ENCODE peak calls at places on chromosomes 4 and X, in seven cellular contexts. I, O, Q, U, A, D and T are unnamed samples.

GRCh38 chr4:160026720-160027119 is 923.8 kb downstream of the RAPGEF2 start:
- DNase-seq in I (peak; percentile 1), O (no peak), Q (no peak), U (peak; percentile 17), A (no peak), D (no peak), T (no peak)

GRCh38 chr4:152075253-152075928 is 314.6 kb upstream of the GATB start:
- DNase-seq in I (no peak), O (no peak), Q (no peak), U (no peak), A (no peak), D (no peak), T (no peak)

GRCh38 chr4:38058186-38058585 is 98.0 kb downstream of the PTTG2 start:
- DNase-seq in I (no peak), O (no peak), Q (no peak), U (no peak), A (no peak), D (no peak), T (no peak)

GRCh38 chr4:87353592-87353991 is 30.9 kb upstream of the HSD17B13 start:
- DNase-seq in I (peak; percentile 69), O (peak; percentile 48), Q (peak; percentile 15), U (peak; percentile 71), A (peak; percentile 59), D (peak; percentile 24), T (no peak)

GRCh38 chrX:9396930-9397329 is 67.9 kb upstream of the TBL1X start:
- DNase-seq in I (peak; percentile 55), O (no peak), Q (no peak), U (no peak), A (no peak), D (no peak), T (no peak)

GRCh38 chr4:153151535-153152452 is 52.4 kb upstream of the TRIM2 start:
- DNase-seq in I (no peak), O (peak; percentile 28), Q (no peak), U (peak; percentile 98), A (peak; percentile 13), D (peak; percentile 23), T (no peak)

GRCh38 chrX:141791856-141792255 is 46.3 kb upstream of the MAGEC3 start:
- DNase-seq in I (peak; percentile 6), O (no peak), Q (no peak), U (no peak), A (no peak), D (no peak), T (no peak)

GRCh38 chr4:188107931-188108843 is 1.2 kb downstream of the TRIML2 start:
- DNase-seq in I (peak; percentile 36), O (peak; percentile 49), Q (no peak), U (peak; percentile 89), A (no peak), D (no peak), T (no peak)

GRCh38 chrX:40279762-40280161 is 182.0 kb upstream of the BCOR start:
- DNase-seq in I (no peak), O (no peak), Q (no peak), U (no peak), A (no peak), D (no peak), T (no peak)

GRCh38 chr4:42843694-42844093 is 48.8 kb upstream of the GRXCR1 start:
- DNase-seq in I (no peak), O (no peak), Q (no peak), U (no peak), A (no peak), D (no peak), T (no peak)

GRCh38 chrX:40083120-40083978 is 14.4 kb downstream of the BCOR start:
- DNase-seq in I (no peak), O (no peak), Q (no peak), U (peak; percentile 62), A (no peak), D (no peak), T (no peak)

GRCh38 chrX:40267334-40268118 is 169.8 kb upstream of the BCOR start:
- DNase-seq in I (no peak), O (no peak), Q (no peak), U (no peak), A (no peak), D (no peak), T (no peak)

GRCh38 chr4:114597410-114598115 is 1.0 kb upstream of the UGT8 start:
- DNase-seq in I (no peak), O (no peak), Q (no peak), U (peak; percentile 25), A (no peak), D (no peak), T (no peak)

DNA sequence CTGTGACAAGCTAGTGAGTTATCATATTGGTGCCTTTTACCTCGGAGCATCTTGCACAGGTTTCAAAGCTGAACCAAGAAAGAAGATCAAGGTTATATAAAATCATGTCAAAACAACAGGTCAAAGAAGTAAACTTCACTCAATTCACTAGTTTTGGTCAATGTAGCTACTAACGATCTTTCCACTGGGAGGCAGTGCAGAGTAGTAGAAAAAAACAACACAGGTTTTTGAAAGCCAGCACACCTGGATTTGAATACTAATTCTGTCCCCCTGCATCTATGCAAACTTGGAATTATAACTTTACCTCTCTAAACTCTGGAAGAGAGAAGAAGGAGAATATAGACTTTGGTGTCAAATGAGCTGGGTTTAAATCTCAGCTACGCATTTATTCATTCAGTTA is 266.1 kb downstream of the GRIA3 start:
- DNase-seq in I (peak; percentile 17), O (peak; percentile 1), Q (no peak), U (peak; percentile 37), A (no peak), D (no peak), T (peak; percentile 5)
- TF ChIP-seq CTCF in I (peak; percentile 48), O (peak; percentile 32), Q (peak; percentile 32), U (peak; percentile 60), A (no peak), D (no peak), T (peak; percentile 55)

DNA sequence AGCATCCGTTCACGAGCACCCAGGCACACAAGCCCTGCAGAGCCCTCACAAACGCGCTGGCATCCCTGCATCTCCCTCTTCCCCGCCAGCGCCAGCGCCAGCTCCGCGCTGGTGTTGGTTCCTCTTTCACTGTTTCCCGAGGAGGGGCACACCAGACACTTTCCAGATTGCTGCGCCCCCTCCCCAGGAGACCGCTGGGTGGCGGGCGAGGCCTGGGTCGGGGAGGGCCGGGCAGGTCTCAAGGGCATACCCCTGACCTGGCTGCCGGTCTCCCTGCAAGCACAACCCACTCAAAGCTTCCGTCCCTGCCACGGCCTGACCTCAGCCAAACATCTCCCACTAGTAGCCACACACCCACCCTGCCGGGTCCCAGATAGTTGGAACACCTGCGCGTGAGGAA is 2.2 kb upstream of the NKX1-1 start:
- DNase-seq in I (no peak), O (no peak), Q (no peak), U (peak; percentile 51), A (no peak), D (no peak), T (no peak)
- TF ChIP-seq CTCF in I (no peak), O (no peak), Q (peak; percentile 8), U (peak; percentile 38), A (no peak), D (no peak), T (no peak)

GRCh38 chrX:70979136-70979762 is 48.4 kb upstream of the SLC7A3 start:
- DNase-seq in I (peak; percentile 46), O (peak; percentile 52), Q (peak; percentile 15), U (peak; percentile 74), A (no peak), D (no peak), T (no peak)
- TF ChIP-seq CTCF in I (peak; percentile 46), O (peak; percentile 40), Q (peak; percentile 42), U (peak; percentile 55), A (no peak), D (no peak), T (peak; percentile 73)

GRCh38 chrX:107102980-107103379 is 15.6 kb downstream of the RBM41 start:
- DNase-seq in I (peak; percentile 25), O (peak; percentile 7), Q (no peak), U (no peak), A (no peak), D (no peak), T (no peak)
- TF ChIP-seq CTCF in I (peak; percentile 21), O (peak; percentile 11), Q (no peak), U (no peak), A (no peak), D (no peak), T (peak; percentile 11)

GRCh38 chr4:8238061-8238511 is 31.5 kb upstream of the HTRA3 start:
- DNase-seq in I (no peak), O (no peak), Q (no peak), U (no peak), A (no peak), D (no peak), T (no peak)

GRCh38 chr4:8239661-8240060 is 29.9 kb upstream of the HTRA3 start:
- DNase-seq in I (no peak), O (no peak), Q (no peak), U (no peak), A (no peak), D (no peak), T (no peak)

GRCh38 chr4:8237256-8237989 is 32.1 kb upstream of the HTRA3 start:
- DNase-seq in I (no peak), O (no peak), Q (no peak), U (no peak), A (no peak), D (no peak), T (no peak)

GRCh38 chr4:8239226-8239625 is 30.3 kb upstream of the HTRA3 start:
- DNase-seq in I (no peak), O (no peak), Q (no peak), U (no peak), A (no peak), D (no peak), T (no peak)

GRCh38 chr4:8238515-8239053 is 31.0 kb upstream of the HTRA3 start:
- DNase-seq in I (no peak), O (no peak), Q (no peak), U (peak; percentile 83), A (no peak), D (no peak), T (no peak)
- TF ChIP-seq CTCF in I (no peak), O (peak; percentile 39), Q (peak; percentile 32), U (peak; percentile 62), A (no peak), D (peak; percentile 18), T (peak; percentile 76)

GRCh38 chr4:111678908-111679307 is 466.3 kb upstream of the FAM241A start:
- DNase-seq in I (peak; percentile 4), O (no peak), Q (no peak), U (no peak), A (no peak), D (no peak), T (no peak)

GRCh38 chr4:111671756-111672155 is 473.5 kb upstream of the FAM241A start:
- DNase-seq in I (no peak), O (no peak), Q (no peak), U (no peak), A (no peak), D (no peak), T (no peak)

GRCh38 chr4:111678466-111678865 is 466.8 kb upstream of the FAM241A start:
- DNase-seq in I (peak; percentile 81), O (peak; percentile 27), Q (peak; percentile 92), U (no peak), A (no peak), D (no peak), T (no peak)

GRCh38 chr4:111681270-111681669 is 464.0 kb upstream of the FAM241A start:
- DNase-seq in I (no peak), O (no peak), Q (no peak), U (no peak), A (no peak), D (no peak), T (no peak)

DNA sequence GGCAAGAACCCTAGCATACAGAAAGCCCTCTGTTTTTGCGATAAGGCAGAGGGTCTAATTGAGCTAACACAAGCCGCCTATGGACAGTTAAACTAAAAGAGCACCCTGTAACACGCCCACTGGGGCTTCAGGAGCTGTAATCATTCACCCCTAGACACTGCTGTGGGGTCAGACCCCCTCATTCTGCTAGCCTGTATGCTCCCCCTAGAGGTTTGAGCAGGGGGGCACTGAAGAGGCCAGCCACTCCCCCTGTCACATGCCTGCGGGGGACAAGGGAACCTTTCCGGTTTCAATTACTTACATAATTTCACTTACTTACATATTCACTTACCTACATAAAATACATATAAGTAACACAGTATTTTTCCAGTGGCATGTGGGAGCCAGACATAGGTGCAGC is 469.5 kb upstream of the FAM241A start:
- DNase-seq in I (no peak), O (no peak), Q (no peak), U (no peak), A (no peak), D (no peak), T (no peak)
- TF ChIP-seq CTCF in I (no peak), O (no peak), Q (no peak), U (peak; percentile 32), A (no peak), D (no peak), T (no peak)